ENCODE peak calls at places on chromosome 19, in four cellular contexts. One of them, this sample, is unnamed.

GRCh38 chr19:9913237-9914000 is 22.9 kb downstream of the OLFM2 start:
- DNase-seq in A549: peak; percentile 29
- DNase-seq in HEK293T: peak; percentile 62
- DNase-seq in IMR-90: no peak
- DNase-seq in this sample: peak; percentile 34

GRCh38 chr19:55336101-55336500 is 3.6 kb upstream of the KMT5C start:
- DNase-seq in IMR-90: no peak
- DNase-seq in HEK293T: no peak
- DNase-seq in A549: no peak
- DNase-seq in this sample: no peak

GRCh38 chr19:12521996-12522395 is 29.3 kb downstream of the ZNF564 start:
- DNase-seq in A549: no peak
- DNase-seq in HEK293T: no peak
- DNase-seq in IMR-90: no peak
- DNase-seq in this sample: peak; percentile 62

GRCh38 chr19:16376241-16376640 is 51.6 kb downstream of the KLF2 start:
- DNase-seq in IMR-90: no peak
- DNase-seq in A549: no peak
- DNase-seq in HEK293T: no peak
- DNase-seq in this sample: no peak

GRCh38 chr19:16877581-16877980 is 11.2 kb upstream of the F2RL3 start:
- DNase-seq in A549: no peak
- DNase-seq in HEK293T: no peak
- DNase-seq in IMR-90: no peak
- DNase-seq in this sample: no peak

GRCh38 chr19:37997911-37998344 is 90.9 kb downstream of the SIPA1L3 start:
- DNase-seq in HEK293T: no peak
- DNase-seq in IMR-90: peak; percentile 97
- DNase-seq in A549: peak; percentile 72
- DNase-seq in this sample: no peak

GRCh38 chr19:45814851-45815481 is at the start of gene RSPH6A:
- DNase-seq in IMR-90: no peak
- DNase-seq in HEK293T: no peak
- DNase-seq in A549: no peak
- DNase-seq in this sample: no peak

GRCh38 chr19:3966051-3967017 is 4.6 kb downstream of the DAPK3 start:
- DNase-seq in IMR-90: no peak
- DNase-seq in A549: no peak
- DNase-seq in HEK293T: no peak
- DNase-seq in this sample: no peak

GRCh38 chr19:18781047-18781600 is 10.0 kb downstream of the COMP start:
- DNase-seq in HEK293T: no peak
- DNase-seq in A549: no peak
- DNase-seq in IMR-90: no peak
- DNase-seq in this sample: no peak

GRCh38 chr19:38020331-38020730 is 113.3 kb downstream of the SIPA1L3 start:
- DNase-seq in HEK293T: no peak
- DNase-seq in IMR-90: no peak
- DNase-seq in A549: no peak
- DNase-seq in this sample: no peak

GRCh38 chr19:5053661-5054060 is 84.7 kb downstream of the KDM4B start:
- DNase-seq in IMR-90: no peak
- DNase-seq in A549: no peak
- DNase-seq in HEK293T: no peak
- DNase-seq in this sample: no peak

GRCh38 chr19:13120817-13121216 is 2.8 kb downstream of the NACC1 start:
- DNase-seq in HEK293T: no peak
- DNase-seq in IMR-90: peak; percentile 85
- DNase-seq in A549: no peak
- DNase-seq in this sample: no peak

GRCh38 chr19:44635581-44636438 is 7.9 kb upstream of the PVR start:
- DNase-seq in HEK293T: no peak
- DNase-seq in IMR-90: peak; percentile 63
- DNase-seq in A549: no peak
- DNase-seq in this sample: no peak

DNA sequence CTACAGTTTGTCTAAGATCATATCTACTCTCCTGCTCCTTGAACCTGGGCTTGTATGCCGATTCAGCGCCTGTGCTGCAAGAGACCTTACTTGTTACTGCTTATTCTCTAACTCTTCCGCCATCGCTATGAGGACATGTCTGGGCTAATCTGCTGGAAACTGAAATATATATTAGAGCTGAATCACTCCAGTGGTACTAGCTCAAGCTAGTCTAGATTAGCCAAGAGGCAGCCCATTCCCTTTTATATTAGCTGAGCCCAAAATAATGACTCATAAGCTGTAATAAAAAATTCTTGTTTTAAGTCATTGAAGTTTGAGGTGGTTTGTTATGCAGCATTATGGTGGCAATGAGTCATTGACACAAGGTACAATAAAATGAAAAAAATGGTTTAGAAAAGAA is 52.8 kb downstream of the SLC6A16 start:
- DNase-seq in A549: no peak
- DNase-seq in IMR-90: peak; percentile 57
- DNase-seq in HEK293T: no peak
- DNase-seq in this sample: no peak
- TF ChIP-seq BHLHE40 in A549: no peak
- TF ChIP-seq BHLHE40 in IMR-90: no peak
- TF ChIP-seq BHLHE40 in HEK293T: no peak
- TF ChIP-seq BHLHE40 in this sample: no peak

DNA sequence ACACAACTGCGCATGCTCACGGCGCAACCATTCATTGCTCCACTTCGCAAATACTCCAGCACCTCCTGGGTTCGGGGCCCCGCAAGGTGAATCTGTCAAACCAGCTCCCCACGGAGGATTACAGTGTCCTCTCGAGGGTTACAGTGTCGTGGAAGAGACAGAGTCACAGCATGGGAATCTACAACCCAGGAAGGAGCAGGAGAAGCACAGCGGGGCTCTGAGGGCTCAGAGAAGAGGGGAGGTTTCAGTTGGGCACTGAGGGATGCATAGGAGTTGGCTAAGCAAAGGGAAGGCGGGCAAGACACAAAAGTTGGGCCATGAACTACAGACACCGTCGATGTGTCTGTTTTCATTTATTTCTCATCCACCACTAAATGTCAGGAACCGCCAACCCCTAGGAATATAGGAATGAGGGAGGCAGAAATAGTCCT is 1.0 kb upstream of the GTF2F1 start:
- DNase-seq in A549: no peak
- DNase-seq in HEK293T: no peak
- DNase-seq in IMR-90: no peak
- DNase-seq in this sample: no peak
- TF ChIP-seq BHLHE40 in A549: no peak
- TF ChIP-seq BHLHE40 in HEK293T: no peak
- TF ChIP-seq BHLHE40 in IMR-90: no peak
- TF ChIP-seq BHLHE40 in this sample: no peak

GRCh38 chr19:32537626-32538025 is 43.4 kb upstream of the PDCD5 start:
- DNase-seq in HEK293T: no peak
- DNase-seq in A549: no peak
- DNase-seq in IMR-90: no peak
- DNase-seq in this sample: no peak
- TF ChIP-seq BHLHE40 in HEK293T: no peak
- TF ChIP-seq BHLHE40 in A549: no peak
- TF ChIP-seq BHLHE40 in IMR-90: no peak
- TF ChIP-seq BHLHE40 in this sample: no peak

GRCh38 chr19:48810151-48810550 is 678 bp downstream of the BCAT2 start:
- DNase-seq in A549: no peak
- DNase-seq in HEK293T: no peak
- DNase-seq in IMR-90: no peak
- DNase-seq in this sample: peak; percentile 8

GRCh38 chr19:48813123-48813911 is 2.5 kb upstream of the BCAT2 start:
- DNase-seq in HEK293T: no peak
- DNase-seq in IMR-90: no peak
- DNase-seq in A549: no peak
- DNase-seq in this sample: peak; percentile 13

GRCh38 chr19:48814895-48815294 is 4.1 kb upstream of the BCAT2 start:
- DNase-seq in IMR-90: no peak
- DNase-seq in HEK293T: no peak
- DNase-seq in A549: no peak
- DNase-seq in this sample: no peak

GRCh38 chr19:48815870-48816501 is 5.2 kb upstream of the BCAT2 start:
- DNase-seq in HEK293T: no peak
- DNase-seq in A549: peak; percentile 71
- DNase-seq in IMR-90: peak; percentile 43
- DNase-seq in this sample: no peak

DNA sequence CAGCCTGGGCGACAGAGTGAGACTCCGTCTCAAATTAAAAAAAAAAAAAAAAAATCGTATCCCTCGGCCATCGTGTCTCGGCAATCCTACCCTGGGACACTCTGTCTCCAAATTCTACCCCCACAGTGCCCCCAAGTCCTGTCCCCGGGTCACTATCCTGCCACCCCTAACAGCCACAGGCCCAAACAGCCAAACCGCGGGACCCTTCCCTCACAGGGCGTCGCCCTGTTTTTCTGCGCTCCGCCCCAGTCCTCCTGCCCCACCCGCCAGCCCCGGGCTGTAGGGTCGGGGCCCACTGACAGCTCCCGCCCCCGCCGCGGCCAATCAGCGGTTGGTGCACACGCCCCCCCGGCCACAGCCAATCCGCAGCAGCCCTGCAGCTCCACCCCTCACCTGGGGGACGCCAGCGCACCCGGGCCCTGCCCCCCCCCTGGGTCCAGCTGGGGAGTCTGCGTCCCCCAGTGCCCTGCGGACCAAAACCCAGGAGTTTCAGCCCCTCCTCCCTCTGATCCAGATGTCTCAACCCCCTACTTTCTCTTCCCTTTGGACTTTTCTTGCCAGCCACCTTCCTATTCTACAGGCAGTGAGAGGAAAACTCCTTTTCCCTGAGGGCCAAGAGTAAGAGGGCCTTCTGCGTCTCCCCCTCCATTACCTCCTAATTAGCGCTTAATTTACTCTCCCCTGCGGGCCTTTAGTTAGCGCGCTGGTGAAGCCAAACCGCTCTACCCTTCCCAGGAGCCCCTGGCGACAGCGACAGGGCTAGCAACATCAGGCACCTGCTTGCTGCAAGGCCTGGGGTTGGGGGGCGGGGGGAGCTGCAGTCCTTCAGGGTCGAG is 1.5 kb upstream of the BCAT2 start:
- DNase-seq in A549: peak; percentile 66
- DNase-seq in IMR-90: peak; percentile 13
- DNase-seq in HEK293T: peak; percentile 83
- DNase-seq in this sample: peak; percentile 99
- TF ChIP-seq BHLHE40 in A549: no peak
- TF ChIP-seq BHLHE40 in IMR-90: no peak
- TF ChIP-seq BHLHE40 in HEK293T: no peak
- TF ChIP-seq BHLHE40 in this sample: no peak

GRCh38 chr19:49506575-49507105 is 5.8 kb upstream of the FCGRT start:
- DNase-seq in A549: peak; percentile 80
- DNase-seq in HEK293T: peak; percentile 79
- DNase-seq in IMR-90: no peak
- DNase-seq in this sample: peak; percentile 84

GRCh38 chr19:49498475-49498874 is 2.2 kb downstream of the RPS11 start:
- DNase-seq in HEK293T: no peak
- DNase-seq in IMR-90: no peak
- DNase-seq in A549: no peak
- DNase-seq in this sample: no peak

GRCh38 chr19:49503582-49503962 is 7.3 kb downstream of the RPS11 start:
- DNase-seq in HEK293T: no peak
- DNase-seq in IMR-90: no peak
- DNase-seq in A549: no peak
- DNase-seq in this sample: no peak

GRCh38 chr19:49499030-49499670 is 2.9 kb downstream of the RPS11 start:
- DNase-seq in HEK293T: no peak
- DNase-seq in IMR-90: no peak
- DNase-seq in A549: no peak
- DNase-seq in this sample: no peak

GRCh38 chr19:49502866-49503581 is 6.8 kb downstream of the RPS11 start:
- DNase-seq in A549: peak; percentile 69
- DNase-seq in HEK293T: peak; percentile 52
- DNase-seq in IMR-90: peak; percentile 81
- DNase-seq in this sample: peak; percentile 24
- TF ChIP-seq BHLHE40 in A549: no peak
- TF ChIP-seq BHLHE40 in HEK293T: no peak
- TF ChIP-seq BHLHE40 in IMR-90: no peak
- TF ChIP-seq BHLHE40 in this sample: no peak